ENCODE peak calls at places on chromosomes 16 and 17, in four cellular contexts. One of them, this sample, is unnamed.

GRCh38 chr17:76014100-76014924 is 12.8 kb downstream of the EVPL start:
- DNase-seq in GM23248: peak
- DNase-seq in CD4-positive, alpha-beta memory T cell: peak
- DNase-seq in WERI-Rb-1: peak
- DNase-seq in this sample: peak

GRCh38 chr16:578870-579405 is 9.2 kb downstream of the PIGQ start:
- DNase-seq in CD4-positive, alpha-beta memory T cell: peak
- DNase-seq in WERI-Rb-1: peak
- DNase-seq in GM23248: peak
- DNase-seq in this sample: peak

GRCh38 chr16:9526791-9527190 is 435.3 kb downstream of the HAPSTR1 start:
- DNase-seq in GM23248: no peak
- DNase-seq in CD4-positive, alpha-beta memory T cell: no peak
- DNase-seq in WERI-Rb-1: no peak
- DNase-seq in this sample: no peak

GRCh38 chr16:65202461-65202860 is 80.6 kb upstream of the CDH11 start:
- DNase-seq in WERI-Rb-1: no peak
- DNase-seq in GM23248: peak
- DNase-seq in CD4-positive, alpha-beta memory T cell: no peak
- DNase-seq in this sample: no peak

GRCh38 chr16:30985401-30986128 is 558 bp downstream of the HSD3B7 start:
- DNase-seq in CD4-positive, alpha-beta memory T cell: no peak
- DNase-seq in WERI-Rb-1: peak
- DNase-seq in GM23248: peak
- DNase-seq in this sample: peak

GRCh38 chr17:56125830-56126819 is 27.1 kb upstream of the ANKFN1 start:
- DNase-seq in CD4-positive, alpha-beta memory T cell: no peak
- DNase-seq in WERI-Rb-1: peak
- DNase-seq in GM23248: peak
- DNase-seq in this sample: no peak

GRCh38 chr16:86632944-86633343 is 54.6 kb downstream of the FOXL1 start:
- DNase-seq in GM23248: no peak
- DNase-seq in WERI-Rb-1: no peak
- DNase-seq in CD4-positive, alpha-beta memory T cell: no peak
- DNase-seq in this sample: no peak

GRCh38 chr17:72226322-72226721 is 105.5 kb downstream of the SOX9 start:
- DNase-seq in CD4-positive, alpha-beta memory T cell: no peak
- DNase-seq in GM23248: no peak
- DNase-seq in WERI-Rb-1: no peak
- DNase-seq in this sample: no peak

GRCh38 chr17:61425682-61426481 is 26.2 kb downstream of the TBX2 start:
- DNase-seq in CD4-positive, alpha-beta memory T cell: no peak
- DNase-seq in GM23248: no peak
- DNase-seq in WERI-Rb-1: peak
- DNase-seq in this sample: no peak

GRCh38 chr17:869567-870530 is 87.7 kb downstream of the MRM3 start:
- DNase-seq in GM23248: peak
- DNase-seq in WERI-Rb-1: no peak
- DNase-seq in CD4-positive, alpha-beta memory T cell: no peak
- DNase-seq in this sample: peak

GRCh38 chr16:14485811-14486519 is 144.1 kb downstream of the PARN start:
- DNase-seq in WERI-Rb-1: no peak
- DNase-seq in GM23248: no peak
- DNase-seq in CD4-positive, alpha-beta memory T cell: no peak
- DNase-seq in this sample: no peak

GRCh38 chr16:14489460-14489859 is 140.6 kb downstream of the PARN start:
- DNase-seq in GM23248: peak
- DNase-seq in WERI-Rb-1: peak
- DNase-seq in CD4-positive, alpha-beta memory T cell: no peak
- DNase-seq in this sample: no peak

GRCh38 chr16:14485131-14485551 is 144.9 kb downstream of the PARN start:
- DNase-seq in GM23248: peak
- DNase-seq in WERI-Rb-1: no peak
- DNase-seq in CD4-positive, alpha-beta memory T cell: no peak
- DNase-seq in this sample: no peak

GRCh38 chr16:14487579-14487978 is 142.5 kb downstream of the PARN start:
- DNase-seq in GM23248: peak
- DNase-seq in CD4-positive, alpha-beta memory T cell: no peak
- DNase-seq in WERI-Rb-1: no peak
- DNase-seq in this sample: no peak

DNA sequence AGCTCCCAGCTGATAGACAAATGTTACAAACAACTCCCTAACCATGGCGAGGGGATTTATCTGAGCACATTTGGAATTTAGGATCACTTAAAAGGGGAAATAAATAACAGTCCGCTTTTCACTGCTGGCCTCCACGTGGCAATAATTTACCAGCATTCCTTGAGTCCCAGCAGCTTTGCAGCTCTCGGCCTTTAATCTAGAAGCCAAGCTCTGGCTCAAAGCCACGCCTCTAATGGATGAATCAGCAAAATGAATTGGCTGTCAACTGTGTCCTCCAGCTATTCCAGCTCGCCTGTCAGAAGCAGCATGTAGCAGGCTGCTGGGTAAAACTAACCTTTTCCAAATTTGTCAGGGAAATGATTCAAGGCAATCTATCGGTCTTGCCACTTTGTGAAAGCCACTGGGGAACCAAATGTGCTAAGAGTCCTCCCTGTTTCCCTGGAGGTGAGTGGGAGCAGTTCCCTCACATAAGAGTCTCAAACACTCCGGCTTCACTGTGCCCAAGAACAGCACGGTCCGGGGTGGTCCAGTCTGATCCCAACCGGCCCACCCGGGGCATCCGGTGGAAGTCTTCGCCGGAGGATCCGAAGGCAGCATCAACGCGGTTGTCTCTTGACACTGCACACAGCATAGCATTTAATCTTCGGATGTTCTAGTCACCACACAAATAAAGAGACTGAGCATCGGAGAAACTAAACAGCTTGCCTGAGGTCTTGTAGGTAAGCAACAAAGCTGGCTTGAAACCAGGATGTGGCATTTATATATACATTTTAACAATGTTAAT is 143.3 kb downstream of the PARN start:
- DNase-seq in CD4-positive, alpha-beta memory T cell: no peak
- DNase-seq in GM23248: peak
- DNase-seq in WERI-Rb-1: peak
- DNase-seq in this sample: peak
- H3K27ac ChIP-seq in CD4-positive, alpha-beta memory T cell: no peak
- H3K27ac ChIP-seq in GM23248: peak
- H3K27ac ChIP-seq in WERI-Rb-1: no peak
- H3K27ac ChIP-seq in this sample: peak

GRCh38 chr16:12120982-12121652 is 144.6 kb downstream of the SNX29 start:
- DNase-seq in CD4-positive, alpha-beta memory T cell: no peak
- DNase-seq in WERI-Rb-1: no peak
- DNase-seq in GM23248: no peak
- DNase-seq in this sample: no peak
- H3K4me3 ChIP-seq in CD4-positive, alpha-beta memory T cell: no peak
- H3K4me3 ChIP-seq in WERI-Rb-1: no peak
- H3K4me3 ChIP-seq in GM23248: no peak
- H3K4me3 ChIP-seq in this sample: no peak

DNA sequence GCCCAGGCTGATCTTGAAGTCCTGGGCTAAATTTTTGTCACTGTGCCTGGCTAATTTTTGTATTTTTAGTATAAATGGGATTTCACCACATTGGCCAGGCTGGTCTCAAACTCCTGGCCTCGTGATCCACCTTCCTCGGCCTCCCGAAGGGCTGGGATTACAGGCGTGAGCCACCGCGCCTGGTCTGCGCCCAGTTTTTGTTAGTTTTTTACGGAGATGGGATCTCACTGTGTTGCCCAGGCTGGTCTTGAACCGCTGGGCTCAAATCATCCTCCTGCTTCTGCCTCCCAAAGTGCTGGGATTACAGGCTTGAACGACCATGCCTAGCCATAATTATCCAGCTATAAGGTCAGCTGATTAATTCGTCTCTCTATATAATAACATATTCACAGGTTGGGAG is 2.7 kb upstream of the CEMP1 start:
- DNase-seq in GM23248: no peak
- DNase-seq in CD4-positive, alpha-beta memory T cell: no peak
- DNase-seq in WERI-Rb-1: no peak
- DNase-seq in this sample: no peak
- H3K27ac ChIP-seq in GM23248: no peak
- H3K27ac ChIP-seq in CD4-positive, alpha-beta memory T cell: no peak
- H3K27ac ChIP-seq in WERI-Rb-1: no peak
- H3K27ac ChIP-seq in this sample: peak

DNA sequence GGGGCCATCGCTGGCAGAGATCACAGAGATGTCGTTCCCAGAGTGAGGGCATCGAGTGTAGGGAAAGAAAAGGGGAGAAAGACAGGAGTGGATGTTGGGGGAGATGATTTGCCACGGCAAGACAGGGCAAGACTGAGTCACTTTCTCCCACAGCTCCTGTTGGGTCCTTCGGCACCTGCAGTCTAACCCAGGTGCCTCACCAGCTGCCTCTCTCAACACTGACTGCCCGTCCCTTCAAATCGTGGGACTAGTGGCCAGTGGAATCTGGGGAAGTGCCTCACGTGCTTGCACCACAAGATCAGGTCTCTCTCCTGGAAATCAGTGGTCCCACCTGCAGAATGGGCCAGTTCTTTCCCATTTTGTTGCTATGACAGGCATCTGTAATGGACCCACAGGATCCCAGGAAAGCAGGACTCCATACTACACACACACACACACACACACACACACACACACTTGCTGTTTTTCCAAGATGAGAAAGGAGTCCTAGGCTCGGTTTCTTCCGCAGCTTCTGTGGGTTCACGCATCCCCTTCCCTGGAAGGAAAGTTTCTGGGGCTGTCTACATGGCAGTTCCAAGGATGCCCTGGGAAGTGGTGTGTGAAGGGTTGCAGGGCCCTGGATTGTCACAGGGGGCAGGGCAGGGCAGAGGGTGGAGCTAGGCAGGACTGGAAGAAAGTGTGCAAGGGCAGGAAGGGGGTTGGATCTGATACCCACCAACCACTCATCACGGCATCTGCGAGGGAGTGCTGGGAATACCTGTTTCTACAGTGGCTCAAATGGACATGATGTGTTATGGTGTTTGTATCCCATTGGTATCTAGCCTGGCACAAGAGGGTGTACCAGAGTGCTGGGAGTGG is 10.2 kb upstream of the CBX8 start:
- DNase-seq in WERI-Rb-1: no peak
- DNase-seq in GM23248: no peak
- DNase-seq in CD4-positive, alpha-beta memory T cell: no peak
- DNase-seq in this sample: no peak
- H3K4me3 ChIP-seq in WERI-Rb-1: no peak
- H3K4me3 ChIP-seq in GM23248: no peak
- H3K4me3 ChIP-seq in CD4-positive, alpha-beta memory T cell: no peak
- H3K4me3 ChIP-seq in this sample: no peak

DNA sequence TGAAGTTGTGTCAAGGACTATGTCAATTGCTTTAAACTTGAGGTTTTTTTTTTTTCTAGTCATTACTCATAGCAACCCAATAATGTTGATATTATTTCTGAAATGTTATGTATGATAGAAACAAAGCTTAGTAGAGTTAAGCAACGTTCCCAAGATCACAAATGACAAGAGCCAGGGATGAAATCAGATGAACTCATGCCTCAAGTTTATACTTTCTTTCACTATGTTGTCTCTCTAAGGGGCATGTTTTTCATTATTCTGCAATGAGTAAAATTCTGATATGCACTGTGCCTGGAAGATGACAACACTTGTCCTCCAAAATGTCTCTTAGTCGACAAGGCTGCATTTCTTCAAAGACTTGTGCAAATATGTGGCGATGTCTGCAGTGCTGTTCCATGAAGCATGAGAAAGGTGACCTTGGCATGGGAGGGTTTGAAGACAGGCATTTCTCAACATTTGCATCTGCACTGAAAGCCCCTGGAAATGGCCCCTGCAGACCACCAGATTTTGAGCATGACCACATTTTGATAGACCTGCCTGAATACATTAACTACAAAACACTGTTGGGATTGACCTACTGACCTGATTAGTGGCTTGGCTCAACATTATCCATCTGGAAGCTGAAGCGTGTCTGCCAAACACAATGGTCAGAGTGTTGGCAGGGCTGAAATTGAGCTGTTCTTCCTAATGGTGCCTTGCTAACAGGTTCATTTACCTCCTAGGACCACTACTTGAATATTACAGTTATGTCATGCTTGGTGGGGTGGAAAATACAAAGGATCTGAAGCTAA is 1027.5 kb downstream of the CDH11 start:
- DNase-seq in CD4-positive, alpha-beta memory T cell: no peak
- DNase-seq in WERI-Rb-1: no peak
- DNase-seq in GM23248: peak
- DNase-seq in this sample: no peak
- H3K27ac ChIP-seq in CD4-positive, alpha-beta memory T cell: no peak
- H3K27ac ChIP-seq in WERI-Rb-1: no peak
- H3K27ac ChIP-seq in GM23248: peak
- H3K27ac ChIP-seq in this sample: no peak

DNA sequence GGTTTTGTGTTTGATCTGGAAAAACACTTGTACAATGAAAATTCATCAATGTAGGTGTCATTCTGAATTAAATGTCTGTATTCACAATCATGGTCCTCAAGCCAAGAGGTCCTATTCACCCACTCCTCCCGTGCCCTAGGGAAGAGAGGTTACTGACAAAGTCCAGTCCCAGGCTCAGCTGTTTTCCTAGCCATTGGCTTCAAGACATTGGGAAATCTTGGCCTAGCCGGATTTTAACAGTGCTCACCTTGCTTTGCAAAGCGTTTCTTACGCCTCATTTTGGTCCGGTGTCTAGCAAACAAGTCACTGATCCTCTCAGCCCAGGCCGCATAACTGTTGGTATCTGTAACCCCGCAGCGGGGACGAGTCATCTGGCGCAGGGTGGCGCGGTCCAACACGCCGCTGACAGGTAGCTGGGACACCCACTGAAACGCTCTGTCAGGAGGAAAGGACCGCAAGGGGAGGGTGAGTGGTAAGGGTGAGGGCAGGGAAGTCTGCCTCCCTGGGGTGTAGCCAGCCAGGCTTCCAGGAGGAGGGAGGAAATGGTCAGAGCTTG is 16.7 kb downstream of the MMP28 start:
- DNase-seq in GM23248: peak
- DNase-seq in WERI-Rb-1: no peak
- DNase-seq in CD4-positive, alpha-beta memory T cell: no peak
- DNase-seq in this sample: no peak
- H3K4me3 ChIP-seq in GM23248: no peak
- H3K4me3 ChIP-seq in WERI-Rb-1: no peak
- H3K4me3 ChIP-seq in CD4-positive, alpha-beta memory T cell: no peak
- H3K4me3 ChIP-seq in this sample: no peak

GRCh38 chr17:73348018-73348823 is 36.4 kb upstream of the CDC42EP4 start:
- DNase-seq in GM23248: no peak
- DNase-seq in WERI-Rb-1: no peak
- DNase-seq in CD4-positive, alpha-beta memory T cell: no peak
- DNase-seq in this sample: no peak
- H3K27ac ChIP-seq in GM23248: no peak
- H3K27ac ChIP-seq in WERI-Rb-1: peak
- H3K27ac ChIP-seq in CD4-positive, alpha-beta memory T cell: no peak
- H3K27ac ChIP-seq in this sample: no peak

DNA sequence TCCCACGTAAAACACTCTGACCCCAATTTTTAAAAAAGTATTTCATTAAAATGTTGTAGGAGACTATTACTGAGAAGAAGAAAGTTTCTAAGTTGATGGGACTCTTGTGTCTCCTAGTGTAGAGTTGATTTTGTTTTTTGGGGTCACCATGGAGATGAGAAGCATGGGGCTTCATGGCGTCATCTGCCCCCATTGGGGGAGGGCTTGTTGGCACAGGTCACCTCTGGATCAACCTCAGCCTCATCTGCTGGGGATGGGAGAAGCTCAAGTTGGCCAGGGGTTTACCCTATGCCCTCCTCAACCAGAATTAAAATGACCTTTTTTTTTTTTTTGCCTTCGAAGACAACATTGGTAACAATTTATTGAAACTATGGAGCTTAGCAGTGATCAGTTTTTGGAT is 28.3 kb downstream of the MSI2 start:
- DNase-seq in WERI-Rb-1: no peak
- DNase-seq in GM23248: no peak
- DNase-seq in CD4-positive, alpha-beta memory T cell: no peak
- DNase-seq in this sample: no peak
- H3K4me3 ChIP-seq in WERI-Rb-1: no peak
- H3K4me3 ChIP-seq in GM23248: no peak
- H3K4me3 ChIP-seq in CD4-positive, alpha-beta memory T cell: peak
- H3K4me3 ChIP-seq in this sample: no peak